ENCODE peak calls at places on chromosomes 13 and 19, in seven cellular contexts. H, I, B, A, J, N and Z are unnamed samples.

GRCh38 chr19:47097396-47098217 is 16.0 kb downstream of the ZC3H4 start:
- DNase-seq in I (no peak), A (no peak), H (no peak), B (no peak), J (no peak), N (no peak), Z (no peak)

GRCh38 chr13:25630327-25630726 is 258.6 kb downstream of the ATP8A2 start:
- DNase-seq in J (no peak), N (no peak), I (no peak), A (no peak), H (no peak), B (no peak), Z (no peak)

GRCh38 chr13:94764576-94765321 is 52.4 kb upstream of the SOX21 start:
- DNase-seq in B (no peak), A (no peak), N (no peak), H (no peak), I (no peak), J (no peak), Z (no peak)

GRCh38 chr19:13094771-13095392 is 7.8 kb downstream of the LYL1 start:
- DNase-seq in A (peak; percentile 51), N (no peak), I (no peak), B (no peak), H (no peak), J (peak; percentile 60), Z (no peak)

GRCh38 chr19:44498988-44499387 is 1.3 kb downstream of the ZNF180 start:
- DNase-seq in N (no peak), B (no peak), I (no peak), J (no peak), H (no peak), A (no peak), Z (no peak)

GRCh38 chr13:76903544-76904162 is 17.4 kb upstream of the KCTD12 start:
- DNase-seq in J (peak; percentile 73), A (peak; percentile 53), I (peak; percentile 49), H (peak; percentile 69), N (peak; percentile 25), B (peak; percentile 41), Z (peak; percentile 19)

GRCh38 chr13:109803822-109804221 is 17.4 kb upstream of the IRS2 start:
- DNase-seq in I (peak; percentile 20), B (no peak), H (no peak), J (no peak), N (no peak), A (no peak), Z (peak; percentile 44)

GRCh38 chr19:16896913-16897571 is 8.2 kb downstream of the F2RL3 start:
- DNase-seq in A (peak; percentile 99), I (peak; percentile 74), H (peak; percentile 51), N (peak; percentile 60), B (peak; percentile 90), J (peak; percentile 100), Z (peak; percentile 93)

GRCh38 chr19:7871280-7871529 is 3.0 kb downstream of the PRR36 start:
- DNase-seq in A (peak; percentile 74), H (no peak), J (no peak), N (no peak), B (no peak), I (no peak), Z (no peak)

GRCh38 chr19:40799558-40800338 is 757 bp downstream of the EGLN2 start:
- DNase-seq in J (peak; percentile 69), B (no peak), A (peak; percentile 64), H (no peak), I (no peak), N (no peak), Z (no peak)

DNA sequence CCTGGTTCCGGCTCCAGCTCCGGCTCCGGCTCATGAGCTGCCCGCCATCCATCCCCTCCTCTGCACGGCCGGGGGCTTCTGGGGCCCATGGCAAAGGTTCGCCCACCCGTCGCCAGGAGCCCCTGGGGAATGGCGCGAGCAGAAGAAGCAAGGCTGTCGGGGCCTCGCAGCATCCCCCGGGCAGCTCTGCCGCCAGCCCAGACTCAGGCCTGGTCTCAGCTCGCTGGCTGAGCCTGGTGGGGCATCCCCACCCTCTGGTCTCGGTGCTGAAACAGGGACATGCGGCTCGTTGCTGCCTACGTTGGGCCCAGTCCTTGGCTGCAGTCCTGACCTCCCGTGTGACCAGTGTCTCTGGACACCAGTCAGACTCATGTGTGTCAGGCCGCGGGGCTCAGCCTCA is 96.8 kb downstream of the KDM4B start:
- DNase-seq in B (no peak), J (no peak), A (no peak), I (no peak), H (no peak), N (no peak), Z (no peak)
- TF ChIP-seq JUND in B (no peak), J (no peak), A (no peak), I (no peak), H (no peak), N (no peak), Z (no peak)

GRCh38 chr19:50795665-50796073 is 5.5 kb downstream of the ACP4 start:
- DNase-seq in A (no peak), J (no peak), B (no peak), I (no peak), H (no peak), N (no peak), Z (no peak)
- TF ChIP-seq JUND in A (no peak), J (no peak), B (no peak), I (no peak), H (no peak), N (no peak), Z (no peak)

DNA sequence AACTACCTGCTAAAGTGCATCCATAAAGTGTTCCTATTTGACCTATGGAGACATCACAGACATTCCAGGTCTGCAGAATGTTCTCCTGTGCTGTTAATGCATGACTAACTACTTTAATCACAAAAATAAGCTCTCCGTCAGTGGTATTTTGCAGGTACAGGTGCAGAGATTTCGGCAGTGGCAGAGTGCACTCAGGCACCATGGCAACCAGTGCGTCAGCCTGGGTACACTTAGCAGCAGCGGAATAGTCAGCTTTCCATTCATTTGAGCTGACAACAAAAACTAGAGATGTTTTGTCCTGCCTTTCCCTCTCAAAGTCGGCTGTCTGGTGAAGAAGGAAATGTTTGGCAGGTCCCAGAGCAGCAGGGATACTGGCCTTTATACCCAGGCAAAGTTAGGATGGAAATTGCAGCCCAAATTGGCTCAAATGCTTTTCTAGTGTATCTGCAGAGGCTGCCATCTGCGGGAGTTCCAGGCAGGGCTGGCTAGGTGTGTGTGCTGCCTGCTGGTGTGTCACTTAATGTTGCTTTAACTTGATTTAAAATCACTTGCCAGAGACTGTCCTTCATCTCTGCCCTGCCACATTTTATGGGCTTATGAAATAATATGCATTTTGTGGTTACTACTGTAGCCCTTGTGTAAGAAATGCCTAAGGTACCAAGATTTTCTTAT is 195.8 kb downstream of the RAP2A start:
- DNase-seq in J (no peak), H (no peak), I (no peak), N (no peak), B (no peak), A (no peak), Z (no peak)
- TF ChIP-seq JUND in J (no peak), H (no peak), I (no peak), N (no peak), B (no peak), A (no peak), Z (no peak)

DNA sequence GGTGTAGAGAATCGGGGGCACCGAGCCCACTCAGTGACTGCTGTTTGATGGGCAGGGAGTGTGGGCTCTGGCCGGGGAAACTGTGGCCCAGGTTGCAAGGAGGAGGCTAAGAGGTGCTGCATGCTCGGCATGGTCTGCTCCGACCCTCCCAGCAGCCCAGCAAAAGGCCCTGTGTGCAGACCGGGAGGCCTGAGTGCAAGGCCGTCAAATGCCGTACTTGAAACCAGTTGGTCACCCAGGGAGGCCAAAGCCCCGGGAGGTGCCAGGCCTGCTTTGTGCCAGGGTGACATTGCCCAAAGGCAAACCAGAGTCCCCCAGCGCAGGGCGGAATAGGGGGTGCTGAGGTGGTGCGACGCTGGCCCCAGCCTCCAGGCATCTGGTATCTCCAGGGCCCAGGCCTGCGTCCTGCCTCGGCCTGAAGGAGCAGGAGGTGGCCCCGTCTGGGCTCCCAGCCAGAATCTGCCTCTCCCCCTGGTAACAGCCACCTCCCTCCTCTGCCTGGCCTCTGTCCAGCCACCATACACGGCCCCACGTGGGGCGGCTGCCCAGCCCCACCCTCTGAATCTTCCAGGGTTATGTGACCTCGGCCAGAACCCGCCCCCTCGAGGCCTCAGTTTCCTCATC is 4.0 kb downstream of the PIK3R2 start:
- DNase-seq in N (no peak), J (peak; percentile 97), A (peak; percentile 96), I (peak; percentile 63), H (peak; percentile 48), B (no peak), Z (no peak)
- TF ChIP-seq JUND in N (no peak), J (no peak), A (peak; percentile 29), I (no peak), H (no peak), B (no peak), Z (no peak)

GRCh38 chr13:27201661-27202060 is 30.1 kb upstream of the USP12 start:
- DNase-seq in B (no peak), J (no peak), A (no peak), I (no peak), H (no peak), N (no peak), Z (no peak)

GRCh38 chr13:27199691-27200090 is 28.1 kb upstream of the USP12 start:
- DNase-seq in N (no peak), I (no peak), B (no peak), J (no peak), A (no peak), H (no peak), Z (no peak)

GRCh38 chr13:27203186-27203585 is 31.6 kb upstream of the USP12 start:
- DNase-seq in I (no peak), N (no peak), A (no peak), J (no peak), H (no peak), B (no peak), Z (no peak)

GRCh38 chr13:27203854-27204253 is 32.2 kb upstream of the USP12 start:
- DNase-seq in J (no peak), H (no peak), B (no peak), A (no peak), N (no peak), I (peak; percentile 14), Z (peak; percentile 37)

GRCh38 chr13:27200413-27201066 is 28.9 kb upstream of the USP12 start:
- DNase-seq in H (no peak), I (no peak), J (no peak), B (no peak), N (no peak), A (no peak), Z (no peak)
- TF ChIP-seq JUND in H (no peak), I (no peak), J (no peak), B (no peak), N (no peak), A (no peak), Z (no peak)

DNA sequence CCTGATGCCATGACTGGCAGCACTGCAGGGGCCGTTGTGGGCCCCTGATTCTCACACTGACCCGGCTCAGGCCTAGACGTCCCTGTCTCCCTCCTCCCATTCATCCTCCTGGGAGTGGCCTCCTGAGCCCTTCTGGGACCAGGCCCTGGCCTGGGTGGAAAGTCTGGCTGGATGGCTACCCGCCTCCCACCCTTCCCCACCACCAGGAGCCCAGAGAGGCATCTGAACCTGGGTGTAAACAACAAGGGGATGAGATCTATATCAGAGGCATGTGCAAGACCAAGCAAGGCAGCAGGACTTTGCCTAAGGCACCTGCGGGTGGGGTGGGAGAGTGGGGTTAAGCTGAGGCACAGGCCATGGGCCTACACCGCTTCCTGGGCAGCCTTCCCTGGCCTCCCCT is 22.0 kb upstream of the ASPDH start:
- DNase-seq in A (no peak), B (no peak), J (no peak), I (no peak), N (no peak), H (no peak), Z (no peak)
- TF ChIP-seq JUND in A (no peak), B (no peak), J (no peak), I (no peak), N (no peak), H (no peak), Z (no peak)